ENCODE peak calls at places on chromosomes 13 and 19, in four cellular contexts. Q is K562, H is HepG2, U is GM12878. I is an unnamed sample.

GRCh38 chr13:94063096-94063495 is 416.4 kb downstream of the DCT start:
- DNase-seq in U (no peak), Q (no peak), H (no peak), I (no peak)

GRCh38 chr13:32895296-32895695 is 120.9 kb upstream of the KL start:
- DNase-seq in H (no peak), U (no peak), Q (no peak), I (no peak)

GRCh38 chr13:46743191-46743590 is 53.8 kb downstream of the ESD start:
- DNase-seq in H (no peak), U (no peak), Q (no peak), I (no peak)

GRCh38 chr13:39263033-39263432 is 224.8 kb downstream of the NHLRC3 start:
- DNase-seq in U (peak; percentile 9), H (peak; percentile 23), Q (peak; percentile 38), I (no peak)

GRCh38 chr13:104204177-104204576 is 1138.0 kb upstream of the SLC10A2 start:
- DNase-seq in H (no peak), U (no peak), Q (no peak), I (no peak)

GRCh38 chr13:22960827-22961226 is 220.0 kb upstream of the SGCG start:
- DNase-seq in H (no peak), U (no peak), Q (no peak), I (peak; percentile 31)

GRCh38 chr19:22634450-22634827 is 315 bp downstream of the ZNF492 start:
- DNase-seq in H (no peak), U (no peak), Q (no peak), I (no peak)

GRCh38 chr13:33032037-33032625 is 15.9 kb downstream of the KL start:
- DNase-seq in Q (no peak), U (no peak), H (no peak), I (no peak)

DNA sequence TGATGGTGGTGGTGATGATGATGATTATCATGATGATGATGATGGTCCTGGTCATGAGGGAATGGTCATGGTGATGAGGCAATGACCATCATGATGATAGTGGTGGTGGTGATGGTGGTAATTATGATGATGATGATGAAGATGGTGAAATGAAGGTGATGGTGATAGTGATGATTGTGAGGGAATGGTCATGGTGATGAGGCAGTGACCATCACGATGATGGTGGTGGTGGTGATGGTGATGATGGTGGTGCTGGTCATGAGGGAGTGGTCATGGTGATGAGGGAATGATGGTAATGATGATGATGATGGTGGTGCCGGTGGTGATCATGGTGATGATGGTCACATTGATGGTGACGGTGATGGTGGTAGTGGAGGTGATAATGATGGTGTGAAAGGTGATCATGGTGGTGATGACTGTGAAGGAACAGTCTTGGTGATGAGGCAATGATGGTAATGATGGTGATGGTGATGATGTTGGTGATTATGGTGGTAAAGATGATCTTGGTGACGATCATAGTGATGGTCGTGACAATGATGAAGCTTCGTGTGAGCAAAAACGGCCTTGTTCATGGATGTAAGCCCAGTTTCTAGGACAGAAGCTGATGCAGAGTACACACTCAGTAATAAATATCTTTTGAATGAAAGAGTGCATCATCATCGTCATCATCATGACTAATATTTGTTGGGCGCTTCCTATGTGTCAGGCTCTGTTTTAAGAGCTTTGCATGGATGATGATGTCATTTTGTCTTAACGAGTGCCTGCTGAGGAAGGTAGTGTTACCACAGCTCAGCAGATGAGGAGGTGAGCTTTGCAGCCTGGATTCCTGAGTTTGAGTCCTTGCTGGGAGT is 17.2 kb downstream of the SBK2 start:
- DNase-seq in H (peak; percentile 11), U (no peak), Q (no peak), I (no peak)
- TF ChIP-seq KDM1A in H (no peak), U (no peak), Q (peak; percentile 52), I (no peak)

DNA sequence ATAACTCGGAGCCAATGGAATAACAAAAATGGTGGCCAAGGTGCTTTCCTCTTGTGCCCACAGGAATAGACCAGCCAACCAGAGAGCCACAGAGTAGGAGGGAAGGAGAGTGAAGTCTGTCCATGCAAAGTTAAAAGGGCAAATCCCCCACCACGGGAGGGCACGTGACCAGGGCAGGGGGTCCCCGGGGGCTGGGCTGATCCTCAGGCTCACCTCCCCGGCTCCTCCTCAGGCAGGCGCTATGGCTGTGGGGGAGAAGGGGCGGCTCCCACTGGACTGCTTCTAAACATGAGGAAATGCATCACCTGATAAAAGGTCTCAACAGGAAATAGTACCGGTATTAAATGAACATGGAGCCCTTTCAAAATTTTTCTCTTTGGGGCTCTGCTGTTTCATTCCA is 73.2 kb upstream of the SLC15A1 start:
- DNase-seq in Q (no peak), U (no peak), H (no peak), I (no peak)
- TF ChIP-seq YY1 in Q (no peak), U (no peak), H (no peak), I (peak; percentile 23)

DNA sequence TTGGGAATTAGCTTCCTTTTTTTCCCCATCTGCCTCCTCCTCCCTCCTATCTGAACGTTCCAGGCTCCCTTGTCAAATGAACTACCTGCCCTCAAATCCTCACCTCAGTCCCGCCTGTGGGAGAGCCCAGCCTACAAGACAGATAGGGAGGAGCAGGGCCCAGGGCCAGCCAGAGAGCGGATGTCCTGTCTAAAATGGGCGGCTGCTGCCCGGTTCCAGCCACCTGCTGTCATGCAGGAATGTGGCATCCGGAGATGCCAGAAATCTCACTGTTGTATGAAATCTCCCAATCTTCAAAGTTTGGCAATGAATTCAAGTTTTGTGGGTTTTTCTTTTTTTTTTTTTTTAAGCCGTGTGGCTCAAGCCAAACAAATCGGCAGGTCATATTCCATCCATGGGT is 84.9 kb downstream of the TSHZ3 start:
- DNase-seq in Q (no peak), U (no peak), H (no peak), I (no peak)
- TF ChIP-seq KDM1A in Q (no peak), U (no peak), H (no peak), I (no peak)

GRCh38 chr19:46951236-46951986 is 68.2 kb upstream of the NPAS1 start:
- DNase-seq in U (no peak), Q (no peak), H (peak; percentile 75), I (no peak)
- TF ChIP-seq YY1 in U (no peak), Q (no peak), H (no peak), I (no peak)

GRCh38 chr19:17944301-17944700 is 11.5 kb downstream of the CCDC124 start:
- DNase-seq in H (no peak), U (no peak), Q (no peak), I (no peak)
- TF ChIP-seq KDM1A in H (no peak), U (no peak), Q (no peak), I (no peak)

GRCh38 chr13:99281811-99282263 is 23.7 kb upstream of the GPR18 start:
- DNase-seq in Q (no peak), H (no peak), U (no peak), I (no peak)
- TF ChIP-seq YY1 in Q (no peak), H (no peak), U (no peak), I (no peak)

DNA sequence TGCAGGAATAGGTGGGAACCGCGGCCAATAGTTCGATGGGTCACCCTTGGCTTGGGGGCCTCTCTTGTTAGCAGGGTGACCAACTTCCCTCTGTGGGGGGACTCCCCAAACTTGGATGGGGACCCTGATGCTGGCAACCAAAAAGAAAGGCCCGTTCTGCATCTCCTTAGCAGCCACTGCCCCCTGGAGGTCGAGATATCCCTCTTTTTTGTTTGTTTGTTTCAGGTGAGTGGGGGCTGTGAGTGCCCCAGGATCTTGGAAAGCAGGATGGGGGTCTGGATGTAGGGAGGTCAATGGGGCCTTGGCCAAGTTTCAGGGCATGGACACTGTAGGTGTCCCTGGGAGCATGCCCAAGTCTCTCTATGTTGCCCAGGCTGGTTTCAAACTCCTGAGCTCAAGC is 7.7 kb upstream of the CRTC1 start:
- DNase-seq in U (no peak), Q (peak; percentile 57), H (no peak), I (peak; percentile 76)
- TF ChIP-seq KDM1A in U (no peak), Q (no peak), H (no peak), I (no peak)

DNA sequence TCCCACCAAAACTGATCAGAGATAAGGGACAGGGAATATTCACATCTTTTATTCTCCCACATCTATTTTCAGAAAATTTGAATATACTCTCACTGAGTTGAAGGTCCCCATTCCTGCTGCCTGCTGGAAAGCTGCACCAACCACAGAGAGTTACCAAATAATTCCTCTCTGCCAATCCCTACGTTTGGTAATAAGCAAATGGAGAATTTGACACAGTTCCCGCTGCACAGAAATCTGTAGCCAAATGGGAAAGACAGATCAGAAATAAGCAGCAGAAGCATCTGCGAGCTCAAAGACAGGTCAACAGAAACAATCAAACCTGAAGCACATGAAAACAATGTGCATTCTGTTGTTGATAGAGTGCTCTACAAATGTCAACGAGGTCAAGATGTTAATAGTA is 9.9 kb downstream of the ZNF112 start:
- DNase-seq in H (no peak), Q (no peak), U (no peak), I (no peak)
- TF ChIP-seq YY1 in H (no peak), Q (no peak), U (no peak), I (no peak)

GRCh38 chr13:76239031-76239680 is 603.0 kb downstream of the LMO7 start:
- DNase-seq in H (no peak), U (no peak), Q (no peak), I (no peak)
- TF ChIP-seq KDM1A in H (no peak), U (no peak), Q (no peak), I (no peak)

GRCh38 chr19:45976180-45976579 is 2.5 kb upstream of the NOVA2 start:
- DNase-seq in Q (no peak), U (no peak), H (no peak), I (no peak)
- TF ChIP-seq YY1 in Q (no peak), U (no peak), H (no peak), I (no peak)

I was measured in H1.